ENCODE peak calls at places on chromosome 11, in four cellular contexts. G is breast epithelium, H is HAP-1, E is IMR-90. A is an unnamed sample.
A peak's percentile ranks its signal among the peaks of the same experiment; 100 is the strongest.

GRCh38 chr11:95283146-95283545 is 52.1 kb upstream of the SESN3 start:
- DNase-seq in G (no peak), H (no peak), E (no peak), A (no peak)

GRCh38 chr11:23205156-23205871 is 345.0 kb upstream of the CCDC179 start:
- DNase-seq in G (no peak), H (no peak), E (peak; percentile 50), A (no peak)

GRCh38 chr11:67054851-67055523 is 1.7 kb upstream of the RHOD start:
- DNase-seq in G (peak; percentile 80), H (peak; percentile 62), E (peak; percentile 88), A (no peak)

GRCh38 chr11:96155627-96156378 is 187.2 kb downstream of the MAML2 start:
- DNase-seq in G (no peak), H (no peak), E (peak; percentile 97), A (no peak)

GRCh38 chr11:87368876-87369480 is 331.2 kb downstream of the TMEM135 start:
- DNase-seq in G (no peak), H (no peak), E (no peak), A (no peak)

GRCh38 chr11:113954235-113954634 is 20.7 kb upstream of the HTR3A start:
- DNase-seq in G (no peak), H (no peak), E (no peak), A (no peak)

GRCh38 chr11:61959026-61959608 is 8.3 kb downstream of the FTH1 start:
- DNase-seq in G (no peak), H (no peak), E (no peak), A (no peak)

GRCh38 chr11:120209750-120210650 is 832 bp upstream of the OAF start:
- DNase-seq in G (no peak), H (no peak), E (no peak), A (no peak)

GRCh38 chr11:104005234-104005855 is 31.1 kb upstream of the DDI1 start:
- DNase-seq in G (no peak), H (no peak), E (peak; percentile 72), A (no peak)

GRCh38 chr11:612201-612960 is 3.4 kb downstream of the IRF7 start:
- DNase-seq in G (no peak), H (no peak), E (peak; percentile 22), A (no peak)

GRCh38 chr11:128179512-128179911 is 407.8 kb downstream of the ETS1 start:
- DNase-seq in G (no peak), H (no peak), E (no peak), A (no peak)

GRCh38 chr11:64356498-64357411 is 2.2 kb upstream of the RPS6KA4 start:
- DNase-seq in G (no peak), H (peak; percentile 34), E (no peak), A (no peak)

GRCh38 chr11:115581871-115582639 is 77.8 kb upstream of the CADM1 start:
- DNase-seq in G (no peak), H (no peak), E (peak; percentile 5), A (no peak)

GRCh38 chr11:70124321-70125061 is 46.4 kb downstream of the ANO1 start:
- DNase-seq in G (no peak), H (no peak), E (no peak), A (no peak)

GRCh38 chr11:130118636-130119387 is 40.8 kb upstream of the ST14 start:
- DNase-seq in G (no peak), H (no peak), E (no peak), A (no peak)

GRCh38 chr11:7536102-7536501 is 22.3 kb downstream of the PPFIBP2 start:
- DNase-seq in G (no peak), H (no peak), E (no peak), A (no peak)

GRCh38 chr11:73219396-73220285 is 1.6 kb downstream of the P2RY2 start:
- DNase-seq in G (no peak), H (no peak), E (no peak), A (no peak)

GRCh38 chr11:88535916-88536547 is 198.5 kb upstream of the CTSC start:
- DNase-seq in G (no peak), H (no peak), E (peak; percentile 92), A (no peak)

GRCh38 chr11:34637303-34637702 is 16.4 kb downstream of the EHF start:
- DNase-seq in G (no peak), H (no peak), E (no peak), A (no peak)

GRCh38 chr11:83070878-83071640 is 638 bp downstream of the RAB30 start:
- DNase-seq in G (peak; percentile 57), H (peak; percentile 26), E (peak; percentile 26), A (peak; percentile 19)

GRCh38 chr11:75768112-75768908 is at the start of gene DGAT2:
- DNase-seq in G (peak; percentile 57), H (peak; percentile 76), E (peak; percentile 42), A (peak; percentile 51)

DNA sequence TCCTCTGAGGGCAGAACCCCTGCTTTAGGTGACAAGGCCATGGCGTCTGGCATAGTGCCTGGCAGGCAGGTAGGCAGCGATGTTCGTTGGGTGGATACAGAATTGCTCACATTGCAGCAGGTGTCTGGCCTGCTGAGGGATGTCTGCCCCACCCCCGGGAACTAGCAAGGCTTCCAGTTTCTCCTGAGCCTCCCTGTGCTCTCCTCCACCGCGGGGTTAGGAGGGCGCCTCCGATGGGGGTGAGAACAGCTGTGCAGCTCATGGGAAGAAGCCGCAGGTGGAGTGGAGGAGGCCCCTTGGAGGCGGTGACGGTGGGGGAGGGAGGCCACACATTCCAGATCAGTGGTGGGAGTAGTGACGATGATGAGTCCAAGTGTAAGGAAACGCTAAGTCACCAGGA is 48.3 kb upstream of the JAM3 start:
- DNase-seq in G (no peak), H (no peak), E (no peak), A (no peak)
- H3K9me3 ChIP-seq in G (no peaks in the 10 kb centered on the region), H (no peaks in the 10 kb centered on the region), E (no peaks in the 10 kb centered on the region), A (no peaks in the 10 kb centered on the region)

GRCh38 chr11:28137832-28138231 is 29.6 kb downstream of the METTL15 start:
- DNase-seq in G (no peak), H (no peak), E (no peak), A (no peak)
- H3K9me3 ChIP-seq in G (peaks cover 33% of the 10 kb centered on the region), H (peaks cover 12% of the 10 kb centered on the region), E (peaks cover 29% of the 10 kb centered on the region), A (peaks cover 7% of the 10 kb centered on the region)

GRCh38 chr11:125624756-125625213 is at the start of gene CHEK1:
- DNase-seq in G (no peak), H (no peak), E (no peak), A (no peak)

GRCh38 chr11:125625594-125626380 is 824 bp downstream of the CHEK1 start:
- DNase-seq in G (peak; percentile 78), H (peak; percentile 96), E (peak; percentile 85), A (peak; percentile 77)

GRCh38 chr11:125625225-125625593 is 246 bp downstream of the CHEK1 start:
- DNase-seq in G (no peak), H (peak; percentile 25), E (no peak), A (no peak)

GRCh38 chr11:125627236-125627910 is 2.4 kb downstream of the CHEK1 start:
- DNase-seq in G (no peak), H (peak; percentile 28), E (peak; percentile 31), A (no peak)

GRCh38 chr11:125626381-125626950 is 1.5 kb downstream of the CHEK1 start:
- DNase-seq in G (no peak), H (no peak), E (peak; percentile 16), A (peak; percentile 6)
- H3K9me3 ChIP-seq in G (no peaks in the 10 kb centered on the region), H (no peaks in the 10 kb centered on the region), E (no peaks in the 10 kb centered on the region), A (no peaks in the 10 kb centered on the region)

GRCh38 chr11:37141707-37142106 is 543.7 kb upstream of the RAG2 start:
- DNase-seq in G (no peak), H (no peak), E (no peak), A (no peak)
- H3K9me3 ChIP-seq in G (peaks cover 10% of the 10 kb centered on the region), H (peaks cover 3% of the 10 kb centered on the region), E (peaks cover 4% of the 10 kb centered on the region), A (no peaks in the 10 kb centered on the region)

GRCh38 chr11:91959411-91959810 is 265.2 kb upstream of the FAT3 start:
- DNase-seq in G (no peak), H (no peak), E (no peak), A (no peak)
- H3K9me3 ChIP-seq in G (peaks cover 41% of the 10 kb centered on the region), H (no peaks in the 10 kb centered on the region), E (peaks cover 7% of the 10 kb centered on the region), A (no peaks in the 10 kb centered on the region)

GRCh38 chr11:17379383-17380180 is 8.9 kb downstream of the KCNJ11 start:
- DNase-seq in G (no peak), H (no peak), E (no peak), A (no peak)

GRCh38 chr11:17378655-17379054 is 9.8 kb downstream of the KCNJ11 start:
- DNase-seq in G (no peak), H (no peak), E (no peak), A (no peak)

GRCh38 chr11:17371614-17372013 is 16.8 kb downstream of the KCNJ11 start:
- DNase-seq in G (no peak), H (no peak), E (peak; percentile 53), A (no peak)

GRCh38 chr11:17376493-17376892 is 12.0 kb downstream of the KCNJ11 start:
- DNase-seq in G (no peak), H (no peak), E (no peak), A (no peak)

DNA sequence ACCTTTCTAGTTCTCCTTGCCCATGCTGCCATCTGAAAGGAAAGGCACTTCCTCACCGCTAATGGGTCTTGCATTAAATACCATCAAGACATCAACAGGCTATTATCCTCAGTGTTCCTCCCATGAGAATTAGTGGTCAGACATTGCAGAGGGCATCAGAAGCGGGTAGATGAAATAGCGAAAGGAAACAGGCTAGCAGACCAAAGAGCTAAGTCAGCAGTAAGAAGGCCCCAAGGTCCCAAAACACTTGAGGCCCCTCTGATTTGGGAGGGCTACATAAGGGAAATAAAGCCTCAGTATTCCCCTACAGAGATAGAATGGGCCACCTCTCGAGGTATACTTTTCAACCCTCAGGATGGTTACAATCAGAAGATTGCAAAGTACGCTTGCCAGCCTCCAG is 12.9 kb downstream of the KCNJ11 start:
- DNase-seq in G (no peak), H (no peak), E (no peak), A (no peak)
- H3K9me3 ChIP-seq in G (peaks cover 50% of the 10 kb centered on the region), H (peaks cover 17% of the 10 kb centered on the region), E (peaks cover 32% of the 10 kb centered on the region), A (peaks cover 13% of the 10 kb centered on the region)

GRCh38 chr11:50078001-50078400 is 45.3 kb downstream of the OR4C45 start:
- DNase-seq in G (no peak), H (no peak), E (no peak), A (no peak)
- H3K9me3 ChIP-seq in G (peaks cover 27% of the 10 kb centered on the region), H (no peaks in the 10 kb centered on the region), E (peaks cover 35% of the 10 kb centered on the region), A (no peaks in the 10 kb centered on the region)

DNA sequence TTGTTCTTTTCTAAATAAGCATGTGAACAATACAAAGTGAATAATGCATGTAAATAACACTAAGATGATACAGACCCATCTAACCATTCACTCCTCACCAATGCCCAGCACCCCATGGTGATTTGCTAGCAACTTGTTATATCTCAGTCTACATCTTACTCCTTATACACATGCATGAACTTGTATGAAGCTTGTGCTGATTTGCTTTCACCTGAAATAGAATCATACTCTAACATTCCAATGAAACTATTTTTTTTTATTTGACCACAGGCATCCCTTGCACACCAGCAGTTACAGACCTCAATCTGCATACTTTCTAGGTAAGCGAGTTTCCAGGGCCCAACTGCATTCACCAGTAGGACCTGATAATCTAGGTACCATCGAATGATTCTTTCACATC is 873.6 kb downstream of the OPCML start:
- DNase-seq in G (no peak), H (no peak), E (no peak), A (no peak)
- H3K9me3 ChIP-seq in G (no peaks in the 10 kb centered on the region), H (no peaks in the 10 kb centered on the region), E (no peaks in the 10 kb centered on the region), A (no peaks in the 10 kb centered on the region)

GRCh38 chr11:35986958-35987357 is 43.1 kb downstream of the LDLRAD3 start:
- DNase-seq in G (no peak), H (no peak), E (peak; percentile 38), A (no peak)
- H3K9me3 ChIP-seq in G (no peaks in the 10 kb centered on the region), H (no peaks in the 10 kb centered on the region), E (no peaks in the 10 kb centered on the region), A (no peaks in the 10 kb centered on the region)